ENCODE peak calls at places on chromosomes 11 and 22, in five cellular contexts. U is cardiac fibroblast, R is midbrain, O is T-cell, L is Peyer's patch. M is an unnamed sample.
A peak's percentile ranks its signal among the peaks of the same experiment; 100 is the strongest.

GRCh38 chr11:78313181-78313788 is 104.3 kb downstream of the GAB2 start:
- DNase-seq in U (peak; percentile 85), R (peak; percentile 45), O (no peak), L (no peak), M (peak; percentile 65)

GRCh38 chr11:13119361-13119760 is 110.2 kb downstream of the RASSF10 start:
- DNase-seq in U (no peak), R (no peak), O (no peak), L (no peak), M (no peak)

GRCh38 chr22:46732513-46732912 is 5.5 kb downstream of the CERK start:
- DNase-seq in U (no peak), R (no peak), O (no peak), L (no peak), M (no peak)

GRCh38 chr22:29093501-29093921 is 20.7 kb downstream of the KREMEN1 start:
- DNase-seq in U (peak; percentile 46), R (no peak), O (no peak), L (no peak), M (no peak)

GRCh38 chr11:32297629-32298028 is 137.7 kb downstream of the WT1 start:
- DNase-seq in U (peak; percentile 72), R (peak; percentile 78), O (no peak), L (no peak), M (no peak)

GRCh38 chr11:23112390-23112789 is 252.1 kb upstream of the CCDC179 start:
- DNase-seq in U (no peak), R (no peak), O (no peak), L (no peak), M (no peak)

GRCh38 chr11:61891331-61892084 is at the start of gene FADS3:
- DNase-seq in U (peak; percentile 90), R (peak; percentile 91), O (peak; percentile 42), L (peak; percentile 92), M (peak; percentile 91)

GRCh38 chr11:64996710-64997380 is at the start of gene BATF2:
- DNase-seq in U (peak; percentile 77), R (peak; percentile 48), O (no peak), L (peak; percentile 84), M (peak; percentile 91)

GRCh38 chr11:110022548-110022947 is 70.6 kb upstream of the ZC3H12C start:
- DNase-seq in U (peak; percentile 8), R (no peak), O (no peak), L (no peak), M (no peak)

GRCh38 chr11:133070790-133071189 is 461.5 kb downstream of the OPCML start:
- DNase-seq in U (no peak), R (no peak), O (no peak), L (no peak), M (no peak)

GRCh38 chr22:38016182-38017078 is 32.1 kb upstream of the SOX10 start:
- DNase-seq in U (peak; percentile 84), R (peak; percentile 93), O (no peak), L (no peak), M (peak; percentile 69)

GRCh38 chr11:20162824-20163777 is 2.8 kb upstream of the DBX1 start:
- DNase-seq in U (peak; percentile 29), R (no peak), O (no peak), L (no peak), M (no peak)

GRCh38 chr11:10666976-10667892 is 26.3 kb downstream of the IRAG1 start:
- DNase-seq in U (no peak), R (no peak), O (no peak), L (no peak), M (no peak)

GRCh38 chr22:36737776-36738175 is 34.2 kb upstream of the CACNG2 start:
- DNase-seq in U (no peak), R (no peak), O (no peak), L (peak; percentile 81), M (peak; percentile 81)

GRCh38 chr11:59857444-59858434 is 8.5 kb downstream of the TCN1 start:
- DNase-seq in U (no peak), R (no peak), O (no peak), L (no peak), M (no peak)

GRCh38 chr11:61294717-61295595 is at the start of gene VWCE:
- DNase-seq in U (peak; percentile 64), R (no peak), O (peak; percentile 40), L (peak; percentile 73), M (peak; percentile 48)

GRCh38 chr11:125593113-125593761 is 585 bp downstream of the STT3A start:
- DNase-seq in U (peak; percentile 50), R (no peak), O (no peak), L (no peak), M (peak; percentile 32)

GRCh38 chr22:42994917-42995562 is 19.9 kb downstream of the PACSIN2 start:
- DNase-seq in U (peak; percentile 93), R (peak; percentile 42), O (no peak), L (peak; percentile 73), M (peak; percentile 76)

GRCh38 chr22:26416670-26417270 is 12.3 kb upstream of the ASPHD2 start:
- DNase-seq in U (peak; percentile 67), R (no peak), O (no peak), L (no peak), M (no peak)

GRCh38 chr11:13229675-13230359 is 47.8 kb upstream of the BMAL1 start:
- DNase-seq in U (no peak), R (no peak), O (no peak), L (no peak), M (no peak)

GRCh38 chr11:2657697-2658284 is 42.0 kb downstream of the KCNQ1OT1 start:
- DNase-seq in U (no peak), R (no peak), O (no peak), L (no peak), M (no peak)

GRCh38 chr11:121032546-121032945 is 8.6 kb downstream of the TBCEL start:
- DNase-seq in U (no peak), R (no peak), O (no peak), L (no peak), M (no peak)

GRCh38 chr11:35089724-35090505 is 49.1 kb upstream of the CD44 start:
- DNase-seq in U (no peak), R (no peak), O (no peak), L (no peak), M (no peak)

GRCh38 chr11:113376156-113376555 is 11.4 kb upstream of the ANKK1 start:
- DNase-seq in U (peak; percentile 58), R (peak; percentile 14), O (no peak), L (no peak), M (no peak)

GRCh38 chr11:118961591-118961990 is 5.5 kb downstream of the UPK2 start:
- DNase-seq in U (no peak), R (no peak), O (no peak), L (no peak), M (peak; percentile 28)

GRCh38 chr22:37474447-37475090 is 11.6 kb downstream of the MFNG start:
- DNase-seq in U (no peak), R (no peak), O (no peak), L (no peak), M (no peak)

GRCh38 chr11:10674991-10675440 is 18.5 kb downstream of the IRAG1 start:
- DNase-seq in U (no peak), R (peak; percentile 70), O (no peak), L (no peak), M (no peak)

GRCh38 chr11:27443746-27444465 is 28.7 kb downstream of the LGR4 start:
- DNase-seq in U (no peak), R (peak; percentile 89), O (no peak), L (no peak), M (no peak)

M was measured in colonic mucosa.